ENCODE peak calls at places on chromosomes 6 and 20, in five cellular contexts. One of them, this sample, is unnamed.
A peak's percentile ranks its signal among the peaks of the same experiment; 100 is the strongest.

GRCh38 chr6:131381052-131381451 is 192.0 kb upstream of the ARG1 start:
- DNase-seq in GM23248: no peak
- DNase-seq in SK-N-SH: no peak
- DNase-seq in OCI-LY7: no peak
- DNase-seq in neural progenitor cell: no peak
- DNase-seq in this sample: no peak

GRCh38 chr6:34027445-34027936 is 118.4 kb downstream of the GRM4 start:
- DNase-seq in neural progenitor cell: peak; percentile 85
- DNase-seq in SK-N-SH: peak; percentile 88
- DNase-seq in OCI-LY7: peak; percentile 60
- DNase-seq in GM23248: peak; percentile 70
- DNase-seq in this sample: peak; percentile 54

GRCh38 chr6:63941747-63942470 is 306.3 kb downstream of the PHF3 start:
- DNase-seq in neural progenitor cell: peak; percentile 7
- DNase-seq in OCI-LY7: no peak
- DNase-seq in SK-N-SH: no peak
- DNase-seq in GM23248: no peak
- DNase-seq in this sample: no peak

GRCh38 chr6:56772737-56773184 is 130.1 kb upstream of the DST start:
- DNase-seq in SK-N-SH: no peak
- DNase-seq in neural progenitor cell: peak; percentile 21
- DNase-seq in GM23248: peak; percentile 88
- DNase-seq in OCI-LY7: no peak
- DNase-seq in this sample: peak; percentile 83

GRCh38 chr6:56370127-56370540 is 122.8 kb upstream of the COL21A1 start:
- DNase-seq in SK-N-SH: peak; percentile 42
- DNase-seq in neural progenitor cell: peak; percentile 68
- DNase-seq in GM23248: peak; percentile 84
- DNase-seq in OCI-LY7: no peak
- DNase-seq in this sample: peak; percentile 94

GRCh38 chr6:104173680-104174079 is 686.0 kb downstream of the HACE1 start:
- DNase-seq in SK-N-SH: no peak
- DNase-seq in OCI-LY7: no peak
- DNase-seq in GM23248: no peak
- DNase-seq in neural progenitor cell: no peak
- DNase-seq in this sample: no peak

GRCh38 chr6:15449001-15449400 is 203.1 kb downstream of the JARID2 start:
- DNase-seq in OCI-LY7: no peak
- DNase-seq in SK-N-SH: no peak
- DNase-seq in neural progenitor cell: no peak
- DNase-seq in GM23248: no peak
- DNase-seq in this sample: peak; percentile 12

GRCh38 chr20:20664795-20665194 is 47.6 kb downstream of the RALGAPA2 start:
- DNase-seq in SK-N-SH: peak; percentile 33
- DNase-seq in OCI-LY7: peak; percentile 41
- DNase-seq in GM23248: peak; percentile 3
- DNase-seq in neural progenitor cell: peak; percentile 53
- DNase-seq in this sample: peak; percentile 56

GRCh38 chr20:53141651-53142050 is 169.5 kb downstream of the TSHZ2 start:
- DNase-seq in OCI-LY7: no peak
- DNase-seq in SK-N-SH: no peak
- DNase-seq in GM23248: no peak
- DNase-seq in neural progenitor cell: no peak
- DNase-seq in this sample: no peak

GRCh38 chr6:139605350-139605749 is 230.9 kb upstream of the CITED2 start:
- DNase-seq in SK-N-SH: no peak
- DNase-seq in OCI-LY7: no peak
- DNase-seq in GM23248: peak; percentile 71
- DNase-seq in neural progenitor cell: no peak
- DNase-seq in this sample: peak; percentile 58
- TF ChIP-seq EZH2phosphoT487 in SK-N-SH: no peak
- TF ChIP-seq EZH2phosphoT487 in OCI-LY7: no peak
- TF ChIP-seq EZH2phosphoT487 in GM23248: no peak
- TF ChIP-seq EZH2phosphoT487 in neural progenitor cell: no peak
- TF ChIP-seq EZH2phosphoT487 in this sample: no peak

DNA sequence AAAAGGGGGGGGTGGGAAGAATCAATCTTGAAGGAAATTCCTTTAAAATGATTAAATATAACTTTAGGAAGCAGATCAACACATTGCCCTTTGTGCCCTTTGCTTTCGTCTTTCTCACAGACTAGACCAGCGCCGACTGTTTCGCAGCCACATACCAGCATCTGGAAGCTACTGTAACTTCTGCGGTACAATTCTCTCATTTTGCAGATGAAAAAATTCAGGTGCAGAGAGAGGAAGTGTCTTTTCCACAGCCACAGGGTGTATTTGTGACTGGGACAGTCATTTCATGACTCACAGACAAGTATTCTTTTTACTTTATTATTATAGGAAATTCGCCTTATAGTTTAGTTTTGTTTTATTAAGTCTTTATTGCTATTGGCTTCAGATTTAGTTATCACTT is 84.2 kb downstream of the UST start:
- DNase-seq in neural progenitor cell: no peak
- DNase-seq in GM23248: peak; percentile 33
- DNase-seq in SK-N-SH: no peak
- DNase-seq in OCI-LY7: no peak
- DNase-seq in this sample: peak; percentile 46
- H3K4me3 ChIP-seq in neural progenitor cell: no peak overlapping the region
- H3K4me3 ChIP-seq in GM23248: peak overlapping the region; percentile 35
- H3K4me3 ChIP-seq in SK-N-SH: no peak overlapping the region
- H3K4me3 ChIP-seq in OCI-LY7: no peak overlapping the region
- H3K4me3 ChIP-seq in this sample: no peak overlapping the region

GRCh38 chr6:149224399-149224798 is 93.1 kb upstream of the TAB2 start:
- DNase-seq in SK-N-SH: no peak
- DNase-seq in OCI-LY7: no peak
- DNase-seq in neural progenitor cell: no peak
- DNase-seq in GM23248: no peak
- DNase-seq in this sample: no peak
- TF ChIP-seq EZH2phosphoT487 in SK-N-SH: no peak
- TF ChIP-seq EZH2phosphoT487 in OCI-LY7: no peak
- TF ChIP-seq EZH2phosphoT487 in neural progenitor cell: no peak
- TF ChIP-seq EZH2phosphoT487 in GM23248: no peak
- TF ChIP-seq EZH2phosphoT487 in this sample: no peak

GRCh38 chr6:137353842-137354397 is 134.7 kb upstream of the IFNGR1 start:
- DNase-seq in GM23248: no peak
- DNase-seq in neural progenitor cell: no peak
- DNase-seq in OCI-LY7: no peak
- DNase-seq in SK-N-SH: no peak
- DNase-seq in this sample: no peak
- H3K4me3 ChIP-seq in GM23248: no peak overlapping the region
- H3K4me3 ChIP-seq in neural progenitor cell: no peak overlapping the region
- H3K4me3 ChIP-seq in OCI-LY7: peak overlapping the region; percentile 14
- H3K4me3 ChIP-seq in SK-N-SH: no peak overlapping the region
- H3K4me3 ChIP-seq in this sample: no peak overlapping the region

GRCh38 chr20:40073535-40074111 is 615.4 kb downstream of the MAFB start:
- DNase-seq in SK-N-SH: no peak
- DNase-seq in OCI-LY7: no peak
- DNase-seq in GM23248: peak; percentile 1
- DNase-seq in neural progenitor cell: peak; percentile 2
- DNase-seq in this sample: no peak
- TF ChIP-seq EZH2phosphoT487 in SK-N-SH: no peak
- TF ChIP-seq EZH2phosphoT487 in OCI-LY7: no peak
- TF ChIP-seq EZH2phosphoT487 in GM23248: no peak
- TF ChIP-seq EZH2phosphoT487 in neural progenitor cell: no peak
- TF ChIP-seq EZH2phosphoT487 in this sample: no peak

GRCh38 chr6:42704937-42705374 is 17.4 kb downstream of the PRPH2 start:
- DNase-seq in SK-N-SH: no peak
- DNase-seq in OCI-LY7: no peak
- DNase-seq in neural progenitor cell: no peak
- DNase-seq in GM23248: no peak
- DNase-seq in this sample: peak; percentile 42
- H3K4me3 ChIP-seq in SK-N-SH: no peak overlapping the region
- H3K4me3 ChIP-seq in OCI-LY7: no peak overlapping the region
- H3K4me3 ChIP-seq in neural progenitor cell: no peak overlapping the region
- H3K4me3 ChIP-seq in GM23248: no peak overlapping the region
- H3K4me3 ChIP-seq in this sample: no peak overlapping the region

DNA sequence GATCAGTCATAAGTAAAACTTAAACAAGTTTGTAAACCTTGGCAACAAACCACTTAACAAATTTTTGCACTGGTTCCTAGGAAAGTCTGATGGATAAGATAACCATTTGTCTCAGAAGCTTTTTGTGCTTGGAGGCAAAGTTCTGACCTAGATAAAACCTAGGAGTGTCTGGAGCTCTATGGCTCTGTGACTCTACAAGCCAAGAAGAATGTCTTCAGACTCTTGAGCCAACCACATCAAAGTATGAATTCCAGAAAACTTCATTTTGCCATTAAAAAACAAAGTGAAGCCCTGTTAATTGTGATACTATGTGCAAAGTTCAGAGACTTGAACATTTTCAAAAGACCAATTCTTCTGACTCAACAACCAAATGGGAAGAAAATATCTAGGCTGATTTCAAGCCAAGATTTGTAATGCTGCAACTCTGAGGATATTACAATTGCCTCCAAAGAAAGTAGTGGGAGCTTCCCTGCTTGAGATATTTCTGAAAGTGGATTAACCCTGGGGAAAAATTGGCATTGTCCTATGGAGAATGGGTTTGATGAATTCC is 158.1 kb upstream of the FOXQ1 start:
- DNase-seq in GM23248: peak; percentile 39
- DNase-seq in OCI-LY7: no peak
- DNase-seq in neural progenitor cell: no peak
- DNase-seq in SK-N-SH: no peak
- DNase-seq in this sample: no peak
- TF ChIP-seq EZH2phosphoT487 in GM23248: no peak
- TF ChIP-seq EZH2phosphoT487 in OCI-LY7: no peak
- TF ChIP-seq EZH2phosphoT487 in neural progenitor cell: no peak
- TF ChIP-seq EZH2phosphoT487 in SK-N-SH: no peak
- TF ChIP-seq EZH2phosphoT487 in this sample: no peak

GRCh38 chr20:62236997-62237771 is 1.1 kb upstream of the OSBPL2 start:
- DNase-seq in SK-N-SH: no peak
- DNase-seq in GM23248: no peak
- DNase-seq in neural progenitor cell: peak; percentile 45
- DNase-seq in OCI-LY7: no peak
- DNase-seq in this sample: no peak
- H3K4me3 ChIP-seq in SK-N-SH: peak overlapping the region; percentile 68
- H3K4me3 ChIP-seq in GM23248: no peak overlapping the region
- H3K4me3 ChIP-seq in neural progenitor cell: peak overlapping the region; percentile 40
- H3K4me3 ChIP-seq in OCI-LY7: peak overlapping the region; percentile 43
- H3K4me3 ChIP-seq in this sample: no peak overlapping the region

GRCh38 chr20:45550765-45551164 is 3.6 kb upstream of the EPPIN start:
- DNase-seq in OCI-LY7: no peak
- DNase-seq in neural progenitor cell: no peak
- DNase-seq in GM23248: no peak
- DNase-seq in SK-N-SH: no peak
- DNase-seq in this sample: no peak

GRCh38 chr20:45545351-45545750 is 1.9 kb downstream of the EPPIN start:
- DNase-seq in OCI-LY7: no peak
- DNase-seq in SK-N-SH: no peak
- DNase-seq in neural progenitor cell: no peak
- DNase-seq in GM23248: no peak
- DNase-seq in this sample: no peak

GRCh38 chr20:45547206-45547770 is at the start of gene EPPIN:
- DNase-seq in neural progenitor cell: no peak
- DNase-seq in GM23248: no peak
- DNase-seq in SK-N-SH: no peak
- DNase-seq in OCI-LY7: no peak
- DNase-seq in this sample: no peak

GRCh38 chr20:45548410-45548809 is 1.2 kb upstream of the EPPIN start:
- DNase-seq in neural progenitor cell: no peak
- DNase-seq in OCI-LY7: no peak
- DNase-seq in GM23248: no peak
- DNase-seq in SK-N-SH: no peak
- DNase-seq in this sample: no peak

GRCh38 chr20:45545754-45546453 is 1.3 kb downstream of the EPPIN start:
- DNase-seq in OCI-LY7: peak; percentile 5
- DNase-seq in SK-N-SH: peak; percentile 10
- DNase-seq in neural progenitor cell: peak; percentile 70
- DNase-seq in GM23248: peak; percentile 75
- DNase-seq in this sample: peak; percentile 67
- TF ChIP-seq EZH2phosphoT487 in OCI-LY7: no peak
- TF ChIP-seq EZH2phosphoT487 in SK-N-SH: no peak
- TF ChIP-seq EZH2phosphoT487 in neural progenitor cell: no peak
- TF ChIP-seq EZH2phosphoT487 in GM23248: no peak
- TF ChIP-seq EZH2phosphoT487 in this sample: no peak

GRCh38 chr6:36032245-36032644 is 4.6 kb downstream of the MAPK14 start:
- DNase-seq in OCI-LY7: no peak
- DNase-seq in GM23248: no peak
- DNase-seq in neural progenitor cell: no peak
- DNase-seq in SK-N-SH: no peak
- DNase-seq in this sample: no peak

GRCh38 chr6:36038120-36038876 is 10.7 kb downstream of the MAPK14 start:
- DNase-seq in GM23248: no peak
- DNase-seq in OCI-LY7: no peak
- DNase-seq in SK-N-SH: no peak
- DNase-seq in neural progenitor cell: no peak
- DNase-seq in this sample: no peak

GRCh38 chr6:36039113-36039512 is 11.5 kb downstream of the MAPK14 start:
- DNase-seq in GM23248: no peak
- DNase-seq in SK-N-SH: no peak
- DNase-seq in OCI-LY7: no peak
- DNase-seq in neural progenitor cell: no peak
- DNase-seq in this sample: no peak

GRCh38 chr6:36033935-36034334 is 6.3 kb downstream of the MAPK14 start:
- DNase-seq in neural progenitor cell: no peak
- DNase-seq in GM23248: peak; percentile 48
- DNase-seq in OCI-LY7: no peak
- DNase-seq in SK-N-SH: no peak
- DNase-seq in this sample: peak; percentile 12

DNA sequence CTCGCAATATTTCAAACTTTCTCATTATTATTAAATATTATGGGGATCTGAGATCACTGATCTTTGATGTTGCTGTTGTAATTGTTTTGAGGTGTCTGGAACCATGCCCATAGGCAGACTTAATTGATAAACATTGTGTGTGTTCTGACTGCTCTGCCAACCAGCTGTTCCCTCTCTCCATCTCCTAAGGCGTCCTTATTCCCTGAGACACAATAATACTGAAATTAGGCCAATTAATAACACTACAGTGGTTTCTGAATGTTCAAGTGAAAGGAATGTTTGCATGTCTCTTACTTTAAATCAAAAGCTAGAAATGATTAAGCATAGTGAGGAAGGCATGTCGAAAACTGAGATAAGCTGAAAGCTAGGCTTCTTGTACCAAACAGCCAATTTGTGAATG is 7.6 kb downstream of the MAPK14 start:
- DNase-seq in GM23248: no peak
- DNase-seq in OCI-LY7: no peak
- DNase-seq in SK-N-SH: no peak
- DNase-seq in neural progenitor cell: no peak
- DNase-seq in this sample: no peak
- H3K4me3 ChIP-seq in GM23248: no peak overlapping the region
- H3K4me3 ChIP-seq in OCI-LY7: no peak overlapping the region
- H3K4me3 ChIP-seq in SK-N-SH: no peak overlapping the region
- H3K4me3 ChIP-seq in neural progenitor cell: no peak overlapping the region
- H3K4me3 ChIP-seq in this sample: no peak overlapping the region